ENCODE peak calls at places on chromosomes 16 and 17, in nine cellular contexts. N, F, L, S, O, A, K, J and U are unnamed samples.

GRCh38 chr16:53519417-53520091 is 16.5 kb upstream of the AKTIP start:
- DNase-seq in N (no peak), F (no peak), L (no peak), S (no peak), O (no peak), A (no peak), K (no peak), J (no peak), U (peak; percentile 15)

GRCh38 chr17:17598003-17598402 is 6.5 kb upstream of the PEMT start:
- DNase-seq in N (no peak), F (no peak), L (no peak), S (no peak), O (no peak), A (no peak), K (no peak), J (no peak), U (no peak)

GRCh38 chr17:1590031-1590746 is 27.6 kb upstream of the PITPNA start:
- DNase-seq in N (no peak), F (peak; percentile 75), L (no peak), S (no peak), O (peak; percentile 79), A (no peak), K (no peak), J (no peak), U (no peak)

GRCh38 chr16:12350945-12351344 is 374.4 kb downstream of the SNX29 start:
- DNase-seq in N (peak; percentile 50), F (no peak), L (no peak), S (no peak), O (no peak), A (no peak), K (no peak), J (no peak), U (no peak)

GRCh38 chr16:31453255-31454204 is 5.8 kb upstream of the ARMC5 start:
- DNase-seq in N (peak; percentile 62), F (peak; percentile 81), L (no peak), S (no peak), O (no peak), A (no peak), K (peak; percentile 32), J (peak; percentile 71), U (peak; percentile 81)

GRCh38 chr16:27109666-27110523 is 43.2 kb downstream of the C16orf82 start:
- DNase-seq in N (peak; percentile 86), F (peak; percentile 83), L (peak; percentile 52), S (peak; percentile 93), O (peak; percentile 75), A (peak; percentile 22), K (peak; percentile 93), J (peak; percentile 80), U (peak; percentile 84)

GRCh38 chr16:9996191-9996590 is 186.0 kb downstream of the GRIN2A start:
- DNase-seq in N (no peak), F (no peak), L (no peak), S (no peak), O (no peak), A (no peak), K (no peak), J (no peak), U (no peak)

GRCh38 chr16:79712273-79712672 is 111.7 kb upstream of the MAF start:
- DNase-seq in N (no peak), F (no peak), L (no peak), S (no peak), O (no peak), A (peak; percentile 47), K (no peak), J (no peak), U (no peak)

GRCh38 chr17:69761011-69761410 is 314.0 kb upstream of the KCNJ16 start:
- DNase-seq in N (no peak), F (no peak), L (no peak), S (no peak), O (no peak), A (no peak), K (no peak), J (no peak), U (no peak)

GRCh38 chr16:59341368-59341767 is 607.3 kb upstream of the GOT2 start:
- DNase-seq in N (peak; percentile 27), F (peak; percentile 5), L (no peak), S (no peak), O (no peak), A (no peak), K (no peak), J (no peak), U (no peak)

GRCh38 chr16:75079346-75079926 is 37.1 kb downstream of the LDHD start:
- DNase-seq in N (no peak), F (no peak), L (no peak), S (no peak), O (no peak), A (no peak), K (no peak), J (no peak), U (no peak)

GRCh38 chr16:71504901-71505300 is 15.8 kb upstream of the ZNF19 start:
- DNase-seq in N (no peak), F (no peak), L (no peak), S (no peak), O (no peak), A (no peak), K (no peak), J (no peak), U (no peak)

GRCh38 chr17:72421128-72422092 is 300.6 kb downstream of the SOX9 start:
- DNase-seq in N (no peak), F (peak; percentile 3), L (peak; percentile 77), S (no peak), O (peak; percentile 71), A (peak; percentile 60), K (no peak), J (no peak), U (no peak)

GRCh38 chr16:72986011-72986410 is 61.9 kb downstream of the ZFHX3 start:
- DNase-seq in N (no peak), F (no peak), L (no peak), S (no peak), O (no peak), A (peak; percentile 49), K (no peak), J (peak; percentile 90), U (peak; percentile 90)

GRCh38 chr16:84292032-84292431 is 2.6 kb upstream of the WFDC1 start:
- DNase-seq in N (peak; percentile 34), F (no peak), L (no peak), S (no peak), O (no peak), A (no peak), K (no peak), J (no peak), U (no peak)

GRCh38 chr16:19136549-19137196 is 22.9 kb downstream of the ITPRIPL2 start:
- DNase-seq in N (no peak), F (no peak), L (no peak), S (peak; percentile 36), O (no peak), A (no peak), K (no peak), J (peak; percentile 78), U (no peak)
- TF ChIP-seq POLR2AphosphoS5 in N (no peak), F (no peak), L (no peak), S (no peak), O (no peak), A (no peak), K (no peak), J (peak; percentile 48), U (no peak)

GRCh38 chr17:68600123-68600880 is 865 bp downstream of the FAM20A start:
- DNase-seq in N (peak; percentile 84), F (no peak), L (no peak), S (peak; percentile 78), O (peak; percentile 72), A (no peak), K (peak; percentile 79), J (no peak), U (peak; percentile 69)
- H3K27ac ChIP-seq in N (no peak overlapping the region), F (no peak overlapping the region), L (peak overlapping the region; percentile 88), S (no peak overlapping the region), O (peak overlapping the region; percentile 89), A (peak overlapping the region; percentile 43), K (no peak overlapping the region), J (peak overlapping the region; percentile 73), U (peak overlapping the region; percentile 91)

GRCh38 chr16:11135167-11135973 is 120.6 kb downstream of the SOCS1 start:
- DNase-seq in N (no peak), F (no peak), L (peak; percentile 39), S (no peak), O (no peak), A (no peak), K (no peak), J (no peak), U (no peak)
- H3K4me1 ChIP-seq in N (peaks cover 3% of the 10 kb centered on the region), F (peaks cover 27% of the 10 kb centered on the region), L (peaks cover 24% of the 10 kb centered on the region), S (peaks cover 41% of the 10 kb centered on the region), O (peaks cover 69% of the 10 kb centered on the region), A (no peaks in the 10 kb centered on the region), K (peaks cover 10% of the 10 kb centered on the region), J (peaks cover 55% of the 10 kb centered on the region), U (peaks cover 54% of the 10 kb centered on the region)

GRCh38 chr16:81688182-81688581 is 90.9 kb upstream of the PLCG2 start:
- DNase-seq in N (no peak), F (no peak), L (no peak), S (no peak), O (no peak), A (no peak), K (no peak), J (no peak), U (no peak)
- TF ChIP-seq POLR2AphosphoS5 in N (no peak), F (no peak), L (no peak), S (no peak), O (no peak), A (no peak), K (no peak), J (no peak), U (no peak)

DNA sequence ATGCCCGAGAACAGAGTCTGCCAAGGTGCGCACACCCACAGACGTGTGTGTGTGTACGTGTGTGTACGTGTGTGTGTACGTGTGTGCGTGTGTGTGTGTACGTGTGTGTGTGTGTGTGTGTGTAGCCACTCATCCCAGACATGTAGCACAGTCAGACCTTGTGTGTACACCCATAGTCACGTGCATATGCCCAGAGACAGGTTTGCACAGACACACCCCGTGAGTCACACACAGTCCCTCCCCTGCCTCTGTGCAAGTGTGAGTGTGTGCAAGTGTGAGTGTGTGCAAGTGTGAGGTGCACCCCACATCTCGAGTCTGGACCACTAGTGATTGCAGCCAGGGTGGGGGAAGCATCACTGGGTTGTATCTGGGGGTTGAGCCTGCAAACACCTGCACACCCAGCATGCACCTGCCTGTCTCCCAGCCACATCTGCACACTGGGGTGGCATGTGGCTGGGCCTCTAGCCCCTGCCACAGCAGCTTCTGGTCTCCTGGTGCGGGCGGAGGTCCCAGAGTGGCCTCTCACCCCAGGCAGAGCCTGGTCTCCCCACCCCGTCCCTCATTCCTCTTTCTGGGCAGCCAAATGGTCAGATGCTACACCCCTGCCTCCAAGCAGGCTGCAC is 23.6 kb downstream of the BAHCC1 start:
- DNase-seq in N (no peak), F (no peak), L (no peak), S (no peak), O (no peak), A (no peak), K (no peak), J (no peak), U (no peak)
- H3K27ac ChIP-seq in N (no peak overlapping the region), F (no peak overlapping the region), L (peak overlapping the region; percentile 98), S (peak overlapping the region; percentile 78), O (peak overlapping the region; percentile 87), A (peak overlapping the region; percentile 76), K (no peak overlapping the region), J (peak overlapping the region; percentile 99), U (peak overlapping the region; percentile 90)